ENCODE peak calls at places on chromosome 15, in five cellular contexts. B is naive thymus-derived CD4-positive, alpha-beta T cell; K is H9; H is body of pancreas; F is stomach. C is an unnamed sample. For H3K27me3, the result is how much of the 10 kb centered on the place peaks cover.

GRCh38 chr15:45794768-45795486 is 160.1 kb downstream of the SQOR start:
- DNase-seq in B (no peak), K (no peak), H (no peak), F (no peak), C (no peak)

GRCh38 chr15:85624241-85624855 is 170.4 kb downstream of the KLHL25 start:
- DNase-seq in F (no peak), B (no peak), H (no peak), K (no peak), C (no peak)

GRCh38 chr15:74781673-74782595 is at the start of gene CSK:
- DNase-seq in K (peak), B (peak), H (peak), F (peak), C (no peak)

GRCh38 chr15:68415501-68416157 is 16.3 kb downstream of the ITGA11 start:
- DNase-seq in K (peak), H (no peak), F (no peak), B (no peak), C (no peak)

GRCh38 chr15:101017935-101018849 is 99.0 kb downstream of the LRRK1 start:
- DNase-seq in K (peak), H (no peak), F (no peak), B (no peak), C (no peak)

GRCh38 chr15:94579261-94579660 is 347.9 kb downstream of the MCTP2 start:
- DNase-seq in F (no peak), K (no peak), B (no peak), H (no peak), C (no peak)

GRCh38 chr15:36372968-36373367 is 206.5 kb upstream of the CDIN1 start:
- DNase-seq in K (no peak), B (no peak), F (no peak), H (no peak), C (no peak)

GRCh38 chr15:50262533-50262932 is 3.0 kb downstream of the HDC start:
- DNase-seq in K (no peak), H (no peak), B (no peak), F (no peak), C (no peak)

GRCh38 chr15:32959077-32959476 is 235.4 kb downstream of the FMN1 start:
- DNase-seq in H (no peak), K (no peak), B (no peak), F (no peak), C (peak)

GRCh38 chr15:49023354-49023753 is 22.9 kb downstream of the SECISBP2L start:
- DNase-seq in H (no peak), K (no peak), B (no peak), F (no peak), C (no peak)

GRCh38 chr15:96870510-96871039 is 540.1 kb downstream of the NR2F2 start:
- DNase-seq in B (no peak), H (no peak), K (peak), F (no peak), C (no peak)

GRCh38 chr15:87710406-87710805 is 546.1 kb downstream of the NTRK3 start:
- DNase-seq in K (no peak), B (no peak), H (peak), F (no peak), C (no peak)

GRCh38 chr15:70345251-70346019 is 247.7 kb upstream of the TLE3 start:
- DNase-seq in B (no peak), F (no peak), H (no peak), K (no peak), C (no peak)

GRCh38 chr15:25239471-25240345 is 199.1 kb downstream of the UBE3A start:
- DNase-seq in K (no peak), B (no peak), H (peak), F (no peak), C (no peak)

GRCh38 chr15:59904450-59904979 is 99.6 kb upstream of the FOXB1 start:
- DNase-seq in B (no peak), K (peak), F (no peak), H (no peak), C (no peak)

GRCh38 chr15:36501063-36501678 is 78.3 kb upstream of the CDIN1 start:
- DNase-seq in H (peak), F (no peak), B (peak), K (peak), C (peak)

GRCh38 chr15:66702770-66703539 is 919 bp downstream of the SMAD6 start:
- DNase-seq in B (peak), F (peak), K (no peak), H (peak), C (no peak)

GRCh38 chr15:94584833-94585244 is 353.5 kb downstream of the MCTP2 start:
- DNase-seq in B (peak), F (no peak), H (no peak), K (no peak), C (peak)

GRCh38 chr15:75172168-75172841 is 29.4 kb upstream of the C15orf39 start:
- DNase-seq in K (no peak), B (no peak), H (no peak), F (no peak), C (no peak)

GRCh38 chr15:48332642-48333034 is 1.4 kb downstream of the DUT start:
- DNase-seq in K (no peak), F (no peak), B (no peak), H (no peak), C (no peak)

GRCh38 chr15:72318408-72318942 is 1.5 kb downstream of the CELF6 start:
- DNase-seq in K (no peak), H (no peak), F (no peak), B (no peak), C (no peak)

GRCh38 chr15:60137711-60138396 is 133.7 kb downstream of the FOXB1 start:
- DNase-seq in K (no peak), B (no peak), F (no peak), H (no peak), C (peak)

GRCh38 chr15:67240235-67241131 is 14.0 kb downstream of the AAGAB start:
- DNase-seq in H (peak), F (peak), B (no peak), K (no peak), C (no peak)

GRCh38 chr15:65870889-65871533 is 1.7 kb downstream of the RAB11A start:
- DNase-seq in F (no peak), H (no peak), K (no peak), B (no peak), C (peak)

GRCh38 chr15:78828930-78829329 is 17.7 kb upstream of the ADAMTS7 start:
- DNase-seq in H (no peak), B (no peak), K (no peak), F (no peak), C (no peak)
- H3K27ac ChIP-seq in H (no peak), B (no peak), K (no peak), F (no peak), C (no peak)

GRCh38 chr15:84001655-84002054 is 233.9 kb upstream of the GOLGA6L4 start:
- DNase-seq in H (no peak), K (no peak), F (no peak), B (no peak), C (no peak)
- H3K27me3 ChIP-seq in H (under half), K (under half), F (under half), B (under half), C (under half)

GRCh38 chr15:92936693-92937092 is 36.6 kb downstream of the CHD2 start:
- DNase-seq in B (no peak), K (no peak), H (no peak), F (no peak), C (no peak)
- H3K27ac ChIP-seq in B (peak), K (no peak), H (peak), F (no peak), C (no peak)

GRCh38 chr15:29835301-29835700 is 13.0 kb upstream of the TJP1 start:
- DNase-seq in F (no peak), B (no peak), H (no peak), K (no peak), C (peak)

GRCh38 chr15:29827421-29827820 is 5.2 kb upstream of the TJP1 start:
- DNase-seq in B (no peak), F (no peak), K (no peak), H (no peak), C (no peak)

GRCh38 chr15:29838352-29839010 is 16.2 kb upstream of the TJP1 start:
- DNase-seq in H (no peak), K (no peak), B (no peak), F (no peak), C (no peak)

GRCh38 chr15:29826908-29827307 is 4.6 kb upstream of the TJP1 start:
- DNase-seq in B (no peak), K (no peak), H (no peak), F (no peak), C (no peak)

DNA sequence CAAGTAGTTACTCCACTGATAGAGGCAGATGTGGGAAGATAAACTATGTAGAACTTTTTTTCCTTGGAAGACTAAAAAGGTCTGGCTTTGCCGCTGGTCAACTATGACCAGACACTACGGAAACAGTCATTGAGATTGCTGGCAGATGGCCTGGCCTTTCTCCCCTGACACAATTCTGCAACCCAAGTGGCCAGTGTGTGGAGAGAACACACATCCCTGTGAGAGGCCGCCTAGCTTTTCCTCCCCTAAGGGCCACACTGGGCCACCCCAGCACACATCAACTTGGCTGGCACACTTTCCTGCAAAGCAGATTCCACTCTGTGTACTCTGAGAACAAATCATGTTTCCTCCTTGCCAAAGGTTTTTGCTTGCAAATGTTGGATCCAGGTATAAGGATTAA is 10.4 kb upstream of the TJP1 start:
- DNase-seq in H (no peak), K (no peak), B (no peak), F (no peak), C (no peak)
- H3K27me3 ChIP-seq in H (under half), K (under half), B (under half), F (under half), C (under half)

GRCh38 chr15:61749169-61749568 is 311.1 kb downstream of the VPS13C start:
- DNase-seq in F (no peak), B (no peak), H (no peak), K (no peak), C (no peak)

GRCh38 chr15:61753018-61753710 is 307.1 kb downstream of the VPS13C start:
- DNase-seq in B (no peak), K (no peak), F (no peak), H (no peak), C (no peak)

GRCh38 chr15:61752001-61752400 is 308.2 kb downstream of the VPS13C start:
- DNase-seq in K (peak), F (no peak), B (no peak), H (no peak), C (no peak)

GRCh38 chr15:61748529-61748928 is 311.7 kb downstream of the VPS13C start:
- DNase-seq in H (no peak), B (no peak), F (no peak), K (no peak), C (no peak)

DNA sequence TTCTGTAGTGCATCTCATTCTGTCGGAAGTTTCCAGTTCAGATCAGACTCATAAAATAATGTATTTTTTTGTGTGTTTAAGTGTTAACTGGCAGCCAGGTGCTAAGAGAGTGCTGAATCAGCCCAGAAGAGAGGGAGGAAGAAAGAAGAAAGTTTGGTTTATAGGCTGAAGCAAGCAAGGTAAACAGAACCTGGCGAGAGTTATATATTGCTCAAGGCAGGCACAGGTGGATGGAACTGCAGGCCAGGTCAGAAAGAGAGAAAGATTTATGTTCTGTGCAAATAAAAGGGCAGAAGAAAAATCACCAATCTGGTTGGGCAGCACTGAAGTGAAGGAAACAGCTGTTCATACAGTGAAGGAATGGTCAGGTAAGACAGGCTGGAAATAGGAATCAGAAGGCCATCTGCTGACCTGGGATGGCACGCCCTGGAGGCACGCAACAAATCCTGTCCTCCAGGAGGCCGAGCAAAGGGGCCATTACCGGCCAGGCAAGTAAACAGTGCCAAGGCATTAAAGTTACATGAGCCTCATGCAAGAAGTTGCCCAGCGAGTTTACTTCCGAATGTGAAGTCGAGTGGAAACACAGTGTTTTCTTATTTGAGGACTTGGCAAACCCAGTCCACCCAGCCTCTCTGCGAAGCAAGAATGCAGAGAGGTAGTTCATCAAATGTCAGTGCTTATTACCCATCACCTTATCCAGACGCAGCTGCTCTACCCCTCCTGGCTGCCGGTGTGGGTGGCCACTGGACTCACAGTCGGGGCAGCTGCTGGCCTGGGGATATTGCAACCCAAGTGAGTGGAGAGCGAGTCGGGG is 309.8 kb downstream of the VPS13C start:
- DNase-seq in K (no peak), B (no peak), F (peak), H (peak), C (no peak)
- H3K27ac ChIP-seq in K (no peak), B (no peak), F (no peak), H (no peak), C (no peak)

C was measured in brain microvascular endothelial cell.